ENCODE peak calls at places on chromosome 1, in nine cellular contexts. B is lower leg skin, W is cardiac fibroblast, J is IMR-90, T is tibial nerve, V is Peyer's patch, D is cardiac muscle cell, Y is Karpas-422, O is GM12865. G is an unnamed sample.

GRCh38 chr1:5620997-5621396 is 371.2 kb downstream of the NPHP4 start:
- DNase-seq in D (no peak), W (no peak), J (no peak), O (no peak), V (no peak), Y (no peak), T (no peak), B (no peak), G (no peak)

GRCh38 chr1:19651141-19651737 is 7.1 kb downstream of the NBL1 start:
- DNase-seq in O (peak; percentile 55), D (peak; percentile 72), W (peak; percentile 70), V (peak; percentile 74), Y (peak; percentile 79), T (peak; percentile 27), B (no peak), J (peak; percentile 47), G (no peak)

GRCh38 chr1:44894591-44894990 is 51.5 kb upstream of the PTCH2 start:
- DNase-seq in B (no peak), J (peak; percentile 97), D (peak; percentile 3), W (peak; percentile 21), Y (no peak), T (no peak), V (no peak), O (no peak), G (no peak)

GRCh38 chr1:9996624-9997582 is at the start of gene RBP7:
- DNase-seq in Y (no peak), J (no peak), O (no peak), W (no peak), V (peak; percentile 50), D (no peak), T (no peak), B (peak; percentile 84), G (no peak)

GRCh38 chr1:224639426-224639975 is 23.4 kb downstream of the CNIH3 start:
- DNase-seq in W (no peak), J (no peak), B (no peak), Y (no peak), O (no peak), V (no peak), T (no peak), D (no peak), G (no peak)

GRCh38 chr1:17572264-17572985 is 32.9 kb downstream of the ARHGEF10L start:
- DNase-seq in J (no peak), W (no peak), O (peak; percentile 28), B (no peak), V (no peak), D (no peak), T (no peak), Y (peak; percentile 60), G (no peak)

GRCh38 chr1:151593651-151594625 is 17.9 kb upstream of the SNX27 start:
- DNase-seq in W (peak; percentile 59), V (peak; percentile 96), B (peak; percentile 94), O (peak; percentile 91), T (peak; percentile 48), Y (peak; percentile 89), D (peak; percentile 56), J (no peak), G (no peak)

GRCh38 chr1:100037665-100038400 is 68.0 kb downstream of the SLC35A3 start:
- DNase-seq in T (peak; percentile 85), D (peak; percentile 92), V (peak; percentile 96), O (peak; percentile 95), J (peak; percentile 83), B (peak; percentile 97), W (peak; percentile 91), Y (peak; percentile 96), G (no peak)

GRCh38 chr1:38527373-38527966 is 332.1 kb downstream of the RRAGC start:
- DNase-seq in J (no peak), D (no peak), V (peak; percentile 79), B (no peak), W (no peak), T (no peak), O (peak; percentile 88), Y (peak; percentile 52), G (no peak)

GRCh38 chr1:20302093-20302471 is 11.4 kb downstream of the VWA5B1 start:
- DNase-seq in W (no peak), T (no peak), Y (no peak), D (no peak), O (no peak), V (no peak), B (no peak), J (peak; percentile 30), G (no peak)

GRCh38 chr1:200072636-200073285 is 45.3 kb downstream of the NR5A2 start:
- DNase-seq in W (no peak), T (no peak), Y (no peak), D (no peak), J (no peak), V (no peak), O (peak; percentile 69), B (no peak), G (no peak)

DNA sequence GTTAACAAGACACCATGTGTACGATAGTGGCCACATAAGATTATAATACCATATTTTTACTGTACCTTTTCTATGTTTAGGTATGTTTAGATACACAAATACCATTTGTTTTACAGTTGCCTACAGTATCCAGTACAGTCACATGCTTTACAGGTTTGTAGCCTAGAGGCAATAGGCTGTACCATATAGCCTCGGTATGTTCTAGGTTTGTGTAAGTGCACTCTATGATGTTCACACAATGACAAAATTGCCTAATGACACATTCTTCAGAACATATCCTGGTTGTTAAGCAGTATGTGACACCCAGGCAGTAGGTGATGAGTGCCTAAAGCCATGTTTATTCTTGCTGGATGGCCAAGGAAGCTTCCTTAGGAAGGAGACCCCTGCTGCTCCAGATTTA is 111.8 kb downstream of the PAPPA2 start:
- DNase-seq in B (no peak), W (no peak), J (no peak), V (no peak), Y (no peak), O (no peak), D (no peak), T (no peak), G (no peak)
- H3K4me3 ChIP-seq in B (no peak overlapping the region), W (no peak overlapping the region), J (no peak overlapping the region), V (no peak overlapping the region), Y (no peak overlapping the region), O (no peak overlapping the region), D (no peak overlapping the region), T (no peak overlapping the region), G (no peak overlapping the region)

DNA sequence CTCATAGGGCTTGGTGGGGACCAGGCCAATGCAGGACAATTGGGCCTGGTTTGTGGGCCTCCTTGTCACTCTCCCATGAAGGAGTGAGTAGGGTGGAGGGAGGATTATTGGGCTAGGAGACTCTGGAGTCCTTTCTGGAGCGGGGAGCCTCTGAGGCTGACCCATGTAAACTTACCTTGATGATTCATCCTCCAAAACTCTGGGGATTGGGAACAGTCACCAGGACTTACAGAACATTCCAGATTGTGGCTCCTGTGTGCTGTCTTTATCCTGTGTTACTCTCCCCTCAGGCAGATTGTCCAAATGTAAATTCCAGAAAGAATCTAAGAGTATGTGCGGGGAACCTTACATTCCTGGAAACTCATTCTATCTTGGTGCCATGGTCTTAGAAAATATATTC is 197.6 kb downstream of the CAMTA1 start:
- DNase-seq in W (no peak), V (no peak), B (no peak), Y (no peak), T (no peak), D (no peak), O (no peak), J (no peak), G (no peak)
- H3K4me3 ChIP-seq in W (no peak overlapping the region), V (no peak overlapping the region), B (no peak overlapping the region), Y (no peak overlapping the region), T (no peak overlapping the region), D (no peak overlapping the region), O (no peak overlapping the region), J (no peak overlapping the region), G (no peak overlapping the region)

GRCh38 chr1:156002182-156002911 is 18.4 kb downstream of the SSR2 start:
- DNase-seq in O (no peak), J (no peak), W (no peak), D (no peak), T (no peak), V (no peak), B (no peak), Y (no peak), G (no peak)
- H3K4me3 ChIP-seq in O (no peak overlapping the region), J (no peak overlapping the region), W (no peak overlapping the region), D (no peak overlapping the region), T (no peak overlapping the region), V (peak overlapping the region; percentile 45), B (no peak overlapping the region), Y (no peak overlapping the region), G (no peak overlapping the region)

DNA sequence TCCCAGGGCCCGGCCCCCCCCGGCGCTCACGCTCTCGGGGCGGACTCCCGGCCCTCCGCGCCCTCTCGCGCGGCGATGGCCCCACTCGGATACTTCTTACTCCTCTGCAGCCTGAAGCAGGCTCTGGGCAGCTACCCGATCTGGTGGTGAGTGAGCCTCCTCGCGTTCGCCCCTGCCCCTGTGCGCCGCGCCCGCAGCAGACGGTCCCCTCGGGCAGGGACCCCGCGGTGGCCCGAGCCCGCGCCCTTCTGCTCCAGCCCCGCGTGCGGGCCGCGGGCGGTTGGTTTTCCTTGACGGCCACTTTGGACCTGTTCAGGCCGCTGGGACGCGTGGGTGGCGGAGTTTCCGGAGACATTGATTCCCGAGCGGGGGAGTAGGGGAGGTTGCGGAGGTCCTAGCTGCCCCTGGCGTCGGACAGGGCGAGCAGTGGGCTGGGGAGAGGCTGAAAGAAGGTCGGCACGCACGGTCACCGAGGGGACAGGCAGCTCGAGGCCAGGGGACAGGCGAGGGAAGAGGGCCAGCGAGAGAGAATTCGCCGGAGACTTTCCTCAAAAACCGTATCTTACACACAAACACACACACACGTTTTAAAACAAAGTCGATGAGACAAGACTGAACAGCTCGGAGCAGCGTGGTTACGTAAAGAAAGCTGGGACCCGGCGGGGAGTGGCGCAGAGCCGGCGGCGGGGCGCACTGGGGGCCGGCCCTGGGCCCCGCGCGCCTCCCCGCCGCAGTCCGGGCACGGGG is 429 bp downstream of the WNT3A start:
- DNase-seq in V (no peak), W (no peak), J (no peak), D (peak; percentile 12), O (no peak), T (no peak), B (peak; percentile 79), Y (no peak), G (no peak)
- H3K4me3 ChIP-seq in V (no peak overlapping the region), W (no peak overlapping the region), J (no peak overlapping the region), D (peak overlapping the region; percentile 9), O (no peak overlapping the region), T (no peak overlapping the region), B (no peak overlapping the region), Y (no peak overlapping the region), G (no peak overlapping the region)